ENCODE peak calls at places on chromosomes 13 and 19, in four cellular contexts. Y is H1, T is K562, M is GM12878. O is an unnamed sample.

GRCh38 chr19:19539738-19540703 is 2.0 kb downstream of the CILP2 start:
- DNase-seq in M (no peak), Y (peak), T (peak), O (peak)

GRCh38 chr19:46115396-46116109 is 8.9 kb downstream of the IGFL3 start:
- DNase-seq in T (no peak), Y (no peak), M (peak), O (peak)

GRCh38 chr13:110455941-110456340 is 105.6 kb downstream of the RAB20 start:
- DNase-seq in Y (peak), M (no peak), T (peak), O (peak)

GRCh38 chr13:52405767-52406494 is at the start of gene THSD1:
- DNase-seq in Y (no peak), M (no peak), T (no peak), O (peak)

GRCh38 chr13:112251930-112252585 is 124.1 kb upstream of the SPACA7 start:
- DNase-seq in M (no peak), Y (no peak), T (no peak), O (no peak)

GRCh38 chr13:22049384-22049783 is 378.5 kb downstream of the FGF9 start:
- DNase-seq in T (no peak), M (no peak), Y (no peak), O (no peak)

GRCh38 chr13:109667754-109668360 is 118.5 kb downstream of the IRS2 start:
- DNase-seq in M (no peak), T (no peak), Y (no peak), O (peak)

GRCh38 chr19:39946532-39946931 is 12.1 kb upstream of the FCGBP start:
- DNase-seq in T (no peak), Y (no peak), M (no peak), O (no peak)

GRCh38 chr13:42720116-42720857 is 61.1 kb upstream of the FAM216B start:
- DNase-seq in Y (no peak), T (no peak), M (peak), O (no peak)

GRCh38 chr19:46365561-46365960 is 18.7 kb downstream of the PPP5C start:
- DNase-seq in T (no peak), M (no peak), Y (no peak), O (no peak)

GRCh38 chr19:2922987-2923386 is 21.8 kb downstream of the ZNF77 start:
- DNase-seq in M (no peak), T (peak), Y (no peak), O (no peak)

GRCh38 chr19:2927032-2927430 is 17.7 kb downstream of the ZNF77 start:
- DNase-seq in T (no peak), Y (no peak), M (no peak), O (no peak)

GRCh38 chr19:2917275-2918184 is 16.8 kb downstream of the ZNF57 start:
- DNase-seq in M (no peak), Y (no peak), T (no peak), O (no peak)

GRCh38 chr19:2926341-2927031 is 18.3 kb downstream of the ZNF77 start:
- DNase-seq in T (no peak), Y (no peak), M (no peak), O (no peak)

GRCh38 chr19:2923510-2923909 is 21.3 kb downstream of the ZNF77 start:
- DNase-seq in M (no peak), T (no peak), Y (no peak), O (no peak)
- TF ChIP-seq USF2 in M (no peak), T (no peak), Y (no peak), O (no peak)

GRCh38 chr19:38817081-38817480 is 4.3 kb upstream of the LGALS4 start:
- DNase-seq in T (no peak), Y (no peak), M (no peak), O (no peak)
- TF ChIP-seq NRF1 in T (no peak), Y (no peak), M (no peak), O (no peak)

DNA sequence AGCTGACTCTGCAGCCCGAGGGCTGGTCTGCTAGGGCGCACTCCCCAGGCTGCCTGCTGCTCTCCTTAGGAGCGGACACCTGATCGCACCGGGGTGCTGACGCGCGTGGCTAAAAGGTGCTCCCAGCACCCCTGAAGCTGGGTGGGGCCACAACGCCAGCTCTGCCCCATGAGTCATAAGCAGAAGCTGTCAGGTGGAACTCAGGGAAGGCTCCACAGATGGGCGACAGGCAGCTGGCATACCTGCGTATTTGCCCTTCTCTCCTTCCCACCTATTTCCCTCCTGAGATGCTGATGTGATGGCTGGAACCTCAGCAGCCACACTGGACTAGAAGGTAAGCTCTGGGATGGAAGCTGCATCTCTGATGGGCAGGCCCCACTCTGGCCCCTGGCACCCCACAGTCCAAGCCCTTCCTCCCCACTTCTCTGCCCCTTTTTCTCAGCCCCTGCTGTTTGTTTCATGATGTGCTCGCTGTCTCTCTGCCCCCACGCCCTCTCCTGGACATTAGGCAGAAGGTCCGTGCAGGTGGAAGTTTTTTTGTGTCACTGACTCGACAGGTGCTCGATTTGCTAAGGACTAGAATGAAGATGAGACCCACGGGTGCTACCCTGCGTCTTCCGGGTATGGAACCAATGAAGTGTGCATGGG is 30.3 kb upstream of the CACTIN start:
- DNase-seq in Y (no peak), T (no peak), M (no peak), O (no peak)
- TF ChIP-seq CTCF in Y (peak), T (peak), M (no peak), O (no peak)

GRCh38 chr19:29810504-29810871 is 1.3 kb upstream of the CCNE1 start:
- DNase-seq in Y (no peak), M (no peak), T (peak), O (no peak)
- TF ChIP-seq USF2 in Y (no peak), M (no peak), T (no peak), O (no peak)

O was measured in SK-N-SH.